ENCODE peak calls at places on chromosomes 11 and 22, in seven cellular contexts. One of them, this sample, is unnamed.

GRCh38 chr22:48226026-48227013 is 1463.9 kb downstream of the TBC1D22A start:
- DNase-seq in HFFc6: no peak
- DNase-seq in GOT3: no peak
- DNase-seq in effector memory CD4-positive, alpha-beta T cell: no peak
- DNase-seq in kidney epithelial cell: no peak
- DNase-seq in H9: no peak
- DNase-seq in PC-9: no peak
- DNase-seq in this sample: no peak

GRCh38 chr11:102476812-102477211 is 24.2 kb upstream of the TMEM123 start:
- DNase-seq in effector memory CD4-positive, alpha-beta T cell: no peak
- DNase-seq in HFFc6: no peak
- DNase-seq in H9: no peak
- DNase-seq in kidney epithelial cell: no peak
- DNase-seq in PC-9: peak; percentile 29
- DNase-seq in GOT3: no peak
- DNase-seq in this sample: no peak

GRCh38 chr11:60265373-60266214 is 14.9 kb upstream of the MS4A4A start:
- DNase-seq in HFFc6: peak; percentile 27
- DNase-seq in effector memory CD4-positive, alpha-beta T cell: no peak
- DNase-seq in GOT3: no peak
- DNase-seq in PC-9: peak; percentile 22
- DNase-seq in kidney epithelial cell: no peak
- DNase-seq in H9: no peak
- DNase-seq in this sample: no peak

GRCh38 chr11:35337136-35337918 is 82.0 kb downstream of the SLC1A2 start:
- DNase-seq in kidney epithelial cell: peak; percentile 97
- DNase-seq in HFFc6: peak; percentile 99
- DNase-seq in PC-9: peak; percentile 56
- DNase-seq in effector memory CD4-positive, alpha-beta T cell: no peak
- DNase-seq in H9: no peak
- DNase-seq in GOT3: peak; percentile 19
- DNase-seq in this sample: peak; percentile 99

GRCh38 chr22:45207981-45208664 is 32.6 kb downstream of the KIAA0930 start:
- DNase-seq in PC-9: no peak
- DNase-seq in kidney epithelial cell: no peak
- DNase-seq in HFFc6: peak; percentile 65
- DNase-seq in GOT3: no peak
- DNase-seq in H9: peak; percentile 25
- DNase-seq in effector memory CD4-positive, alpha-beta T cell: no peak
- DNase-seq in this sample: no peak

GRCh38 chr22:43537019-43537585 is 125.3 kb downstream of the MPPED1 start:
- DNase-seq in effector memory CD4-positive, alpha-beta T cell: no peak
- DNase-seq in PC-9: no peak
- DNase-seq in GOT3: no peak
- DNase-seq in kidney epithelial cell: no peak
- DNase-seq in HFFc6: no peak
- DNase-seq in H9: no peak
- DNase-seq in this sample: no peak

GRCh38 chr11:61359541-61359940 is 2.1 kb downstream of the CYB561A3 start:
- DNase-seq in effector memory CD4-positive, alpha-beta T cell: no peak
- DNase-seq in HFFc6: no peak
- DNase-seq in H9: no peak
- DNase-seq in GOT3: no peak
- DNase-seq in kidney epithelial cell: no peak
- DNase-seq in PC-9: no peak
- DNase-seq in this sample: no peak

GRCh38 chr11:61947486-61948210 is 2.5 kb upstream of the BEST1 start:
- DNase-seq in kidney epithelial cell: no peak
- DNase-seq in HFFc6: peak; percentile 84
- DNase-seq in PC-9: peak; percentile 77
- DNase-seq in GOT3: peak; percentile 65
- DNase-seq in H9: peak; percentile 88
- DNase-seq in effector memory CD4-positive, alpha-beta T cell: peak; percentile 32
- DNase-seq in this sample: peak; percentile 85

GRCh38 chr11:32289701-32290100 is 145.6 kb downstream of the WT1 start:
- DNase-seq in effector memory CD4-positive, alpha-beta T cell: no peak
- DNase-seq in GOT3: no peak
- DNase-seq in H9: no peak
- DNase-seq in PC-9: no peak
- DNase-seq in kidney epithelial cell: no peak
- DNase-seq in HFFc6: no peak
- DNase-seq in this sample: no peak

GRCh38 chr11:114942207-114942606 is 263.9 kb downstream of the NXPE2 start:
- DNase-seq in kidney epithelial cell: no peak
- DNase-seq in GOT3: no peak
- DNase-seq in effector memory CD4-positive, alpha-beta T cell: no peak
- DNase-seq in HFFc6: no peak
- DNase-seq in PC-9: no peak
- DNase-seq in H9: no peak
- DNase-seq in this sample: no peak

GRCh38 chr22:21797444-21798221 is 62.0 kb upstream of the YPEL1 start:
- DNase-seq in H9: no peak
- DNase-seq in kidney epithelial cell: no peak
- DNase-seq in GOT3: no peak
- DNase-seq in HFFc6: no peak
- DNase-seq in effector memory CD4-positive, alpha-beta T cell: no peak
- DNase-seq in PC-9: no peak
- DNase-seq in this sample: no peak

GRCh38 chr11:68312780-68313573 is 586 bp downstream of the LRP5 start:
- DNase-seq in H9: no peak
- DNase-seq in HFFc6: no peak
- DNase-seq in GOT3: no peak
- DNase-seq in PC-9: no peak
- DNase-seq in effector memory CD4-positive, alpha-beta T cell: no peak
- DNase-seq in kidney epithelial cell: no peak
- DNase-seq in this sample: no peak

GRCh38 chr11:122440783-122441701 is 214.5 kb upstream of the UBASH3B start:
- DNase-seq in kidney epithelial cell: no peak
- DNase-seq in HFFc6: no peak
- DNase-seq in effector memory CD4-positive, alpha-beta T cell: no peak
- DNase-seq in PC-9: no peak
- DNase-seq in GOT3: no peak
- DNase-seq in H9: peak; percentile 64
- DNase-seq in this sample: no peak

GRCh38 chr11:105923252-105923651 is 98.8 kb downstream of the MSANTD4 start:
- DNase-seq in H9: no peak
- DNase-seq in GOT3: no peak
- DNase-seq in HFFc6: no peak
- DNase-seq in kidney epithelial cell: no peak
- DNase-seq in effector memory CD4-positive, alpha-beta T cell: no peak
- DNase-seq in PC-9: no peak
- DNase-seq in this sample: no peak

GRCh38 chr11:69086152-69086551 is 37.4 kb downstream of the TPCN2 start:
- DNase-seq in GOT3: no peak
- DNase-seq in HFFc6: no peak
- DNase-seq in kidney epithelial cell: no peak
- DNase-seq in H9: no peak
- DNase-seq in effector memory CD4-positive, alpha-beta T cell: no peak
- DNase-seq in PC-9: no peak
- DNase-seq in this sample: no peak

GRCh38 chr22:26430600-26430999 is 1.5 kb downstream of the ASPHD2 start:
- DNase-seq in GOT3: no peak
- DNase-seq in kidney epithelial cell: no peak
- DNase-seq in HFFc6: no peak
- DNase-seq in H9: no peak
- DNase-seq in effector memory CD4-positive, alpha-beta T cell: no peak
- DNase-seq in PC-9: no peak
- DNase-seq in this sample: no peak

GRCh38 chr11:36744375-36745168 is 146.5 kb upstream of the RAG2 start:
- DNase-seq in kidney epithelial cell: peak; percentile 1
- DNase-seq in effector memory CD4-positive, alpha-beta T cell: peak; percentile 31
- DNase-seq in PC-9: peak; percentile 30
- DNase-seq in H9: peak; percentile 83
- DNase-seq in GOT3: peak; percentile 27
- DNase-seq in HFFc6: peak; percentile 35
- DNase-seq in this sample: peak; percentile 70

GRCh38 chr11:107591446-107592236 is 694 bp downstream of the ELMOD1 start:
- DNase-seq in HFFc6: no peak
- DNase-seq in effector memory CD4-positive, alpha-beta T cell: no peak
- DNase-seq in PC-9: no peak
- DNase-seq in GOT3: no peak
- DNase-seq in H9: peak; percentile 45
- DNase-seq in kidney epithelial cell: no peak
- DNase-seq in this sample: no peak

GRCh38 chr11:95068549-95068948 is 1.8 kb downstream of the SRSF8 start:
- DNase-seq in kidney epithelial cell: peak; percentile 95
- DNase-seq in PC-9: peak; percentile 64
- DNase-seq in effector memory CD4-positive, alpha-beta T cell: peak; percentile 65
- DNase-seq in H9: peak; percentile 45
- DNase-seq in HFFc6: peak; percentile 97
- DNase-seq in GOT3: peak; percentile 5
- DNase-seq in this sample: peak; percentile 91

GRCh38 chr11:36447947-36448346 is 62.1 kb downstream of the TRAF6 start:
- DNase-seq in PC-9: peak; percentile 95
- DNase-seq in kidney epithelial cell: no peak
- DNase-seq in H9: no peak
- DNase-seq in effector memory CD4-positive, alpha-beta T cell: no peak
- DNase-seq in GOT3: no peak
- DNase-seq in HFFc6: no peak
- DNase-seq in this sample: no peak

GRCh38 chr11:100397401-100397800 is 289.7 kb upstream of the ARHGAP42 start:
- DNase-seq in H9: no peak
- DNase-seq in GOT3: no peak
- DNase-seq in kidney epithelial cell: no peak
- DNase-seq in effector memory CD4-positive, alpha-beta T cell: no peak
- DNase-seq in PC-9: no peak
- DNase-seq in HFFc6: no peak
- DNase-seq in this sample: no peak

GRCh38 chr22:29205598-29206371 is at the start of gene EMID1:
- DNase-seq in GOT3: no peak
- DNase-seq in effector memory CD4-positive, alpha-beta T cell: peak; percentile 1
- DNase-seq in HFFc6: no peak
- DNase-seq in H9: peak; percentile 62
- DNase-seq in PC-9: peak; percentile 28
- DNase-seq in kidney epithelial cell: no peak
- DNase-seq in this sample: no peak

GRCh38 chr22:38353142-38353629 is 36.0 kb upstream of the CSNK1E start:
- DNase-seq in kidney epithelial cell: no peak
- DNase-seq in GOT3: peak; percentile 5
- DNase-seq in effector memory CD4-positive, alpha-beta T cell: peak; percentile 52
- DNase-seq in HFFc6: peak; percentile 24
- DNase-seq in H9: peak; percentile 80
- DNase-seq in PC-9: peak; percentile 85
- DNase-seq in this sample: peak; percentile 13

GRCh38 chr11:67581469-67581868 is 2.1 kb upstream of the GSTP1 start:
- DNase-seq in effector memory CD4-positive, alpha-beta T cell: no peak
- DNase-seq in H9: peak; percentile 62
- DNase-seq in PC-9: peak; percentile 48
- DNase-seq in kidney epithelial cell: no peak
- DNase-seq in GOT3: no peak
- DNase-seq in HFFc6: no peak
- DNase-seq in this sample: no peak

GRCh38 chr11:87820026-87820425 is 355.2 kb downstream of the RAB38 start:
- DNase-seq in PC-9: no peak
- DNase-seq in kidney epithelial cell: no peak
- DNase-seq in H9: no peak
- DNase-seq in GOT3: no peak
- DNase-seq in effector memory CD4-positive, alpha-beta T cell: no peak
- DNase-seq in HFFc6: no peak
- DNase-seq in this sample: peak; percentile 5

GRCh38 chr11:65498042-65498726 is 661 bp upstream of the MALAT1 start:
- DNase-seq in H9: no peak
- DNase-seq in GOT3: no peak
- DNase-seq in effector memory CD4-positive, alpha-beta T cell: peak; percentile 57
- DNase-seq in PC-9: no peak
- DNase-seq in HFFc6: no peak
- DNase-seq in kidney epithelial cell: no peak
- DNase-seq in this sample: peak; percentile 42

GRCh38 chr11:57567210-57567511 is 311 bp downstream of the UBE2L6 start:
- DNase-seq in HFFc6: no peak
- DNase-seq in GOT3: no peak
- DNase-seq in effector memory CD4-positive, alpha-beta T cell: peak; percentile 15
- DNase-seq in PC-9: no peak
- DNase-seq in kidney epithelial cell: no peak
- DNase-seq in H9: no peak
- DNase-seq in this sample: no peak